ENCODE peak calls at places on chromosomes 13 and 19, in four cellular contexts. A is fibroblast of lung, I is aorta, P is cardiac muscle cell. D is an unnamed sample. For H3K4me1, the result is how much of the 10 kb centered on the place peaks cover.

GRCh38 chr19:46731007-46731501 is 14.1 kb upstream of the PRKD2 start:
- DNase-seq in A (peak), I (no peak), P (peak), D (peak)

GRCh38 chr13:97004886-97005285 is 10.6 kb upstream of the OXGR1 start:
- DNase-seq in A (no peak), I (no peak), P (peak), D (no peak)

GRCh38 chr19:46081928-46082727 is 41.3 kb upstream of the IGFL4 start:
- DNase-seq in A (peak), I (no peak), P (peak), D (peak)

GRCh38 chr13:96119921-96120320 is 30.0 kb downstream of the HS6ST3 start:
- DNase-seq in A (no peak), I (no peak), P (no peak), D (no peak)

GRCh38 chr19:40609561-40610395 is 8.6 kb downstream of the LTBP4 start:
- DNase-seq in A (peak), I (peak), P (peak), D (peak)

GRCh38 chr13:51453959-51454703 is 1.3 kb upstream of the INTS6 start:
- DNase-seq in A (peak), I (peak), P (no peak), D (peak)

GRCh38 chr19:6963937-6964336 is 57.3 kb downstream of the MBD3L2B start:
- DNase-seq in A (no peak), I (no peak), P (no peak), D (no peak)

GRCh38 chr13:77002590-77003190 is 10.8 kb downstream of the CLN5 start:
- DNase-seq in A (peak), I (no peak), P (peak), D (peak)

GRCh38 chr13:51906581-51906980 is 44.8 kb downstream of the CCDC70 start:
- DNase-seq in A (no peak), I (no peak), P (no peak), D (peak)

GRCh38 chr13:39038569-39038898 is 278 bp downstream of the NHLRC3 start:
- DNase-seq in A (no peak), I (no peak), P (no peak), D (peak)

GRCh38 chr19:36604656-36605100 is 435 bp upstream of the ZNF382 start:
- DNase-seq in A (peak), I (peak), P (peak), D (peak)

GRCh38 chr13:111549464-111549863 is 229.0 kb downstream of the TEX29 start:
- DNase-seq in A (no peak), I (no peak), P (no peak), D (no peak)

GRCh38 chr19:32914879-32915278 is 45.3 kb upstream of the SLC7A9 start:
- DNase-seq in A (no peak), I (no peak), P (no peak), D (no peak)

GRCh38 chr13:32267836-32268439 is 47.2 kb downstream of the ZAR1L start:
- DNase-seq in A (no peak), I (no peak), P (peak), D (no peak)

GRCh38 chr19:10874019-10874418 is 2.7 kb downstream of the CARM1 start:
- DNase-seq in A (no peak), I (no peak), P (no peak), D (no peak)

GRCh38 chr19:10878253-10878652 is 6.9 kb downstream of the CARM1 start:
- DNase-seq in A (no peak), I (no peak), P (no peak), D (no peak)

GRCh38 chr19:10872551-10873107 is 1.3 kb downstream of the CARM1 start:
- DNase-seq in A (no peak), I (no peak), P (no peak), D (peak)

GRCh38 chr19:10871711-10872550 is 578 bp downstream of the CARM1 start:
- DNase-seq in A (no peak), I (peak), P (peak), D (peak)

GRCh38 chr19:10876459-10877240 is 5.3 kb downstream of the CARM1 start:
- DNase-seq in A (no peak), I (no peak), P (no peak), D (no peak)
- H3K4me1 ChIP-seq in A (under half), I (under half), P (under half), D (under half)

GRCh38 chr19:1264801-1265610 is 4.1 kb upstream of the CIRBP start:
- DNase-seq in A (peak), I (peak), P (peak), D (peak)
- H3K4me1 ChIP-seq in A (under half), I (under half), P (half or more), D (half or more)

GRCh38 chr13:94327318-94327717 is 152.2 kb downstream of the DCT start:
- DNase-seq in A (peak), I (no peak), P (no peak), D (no peak)
- H3K4me1 ChIP-seq in A (under half), I (under half), P (under half), D (under half)

DNA sequence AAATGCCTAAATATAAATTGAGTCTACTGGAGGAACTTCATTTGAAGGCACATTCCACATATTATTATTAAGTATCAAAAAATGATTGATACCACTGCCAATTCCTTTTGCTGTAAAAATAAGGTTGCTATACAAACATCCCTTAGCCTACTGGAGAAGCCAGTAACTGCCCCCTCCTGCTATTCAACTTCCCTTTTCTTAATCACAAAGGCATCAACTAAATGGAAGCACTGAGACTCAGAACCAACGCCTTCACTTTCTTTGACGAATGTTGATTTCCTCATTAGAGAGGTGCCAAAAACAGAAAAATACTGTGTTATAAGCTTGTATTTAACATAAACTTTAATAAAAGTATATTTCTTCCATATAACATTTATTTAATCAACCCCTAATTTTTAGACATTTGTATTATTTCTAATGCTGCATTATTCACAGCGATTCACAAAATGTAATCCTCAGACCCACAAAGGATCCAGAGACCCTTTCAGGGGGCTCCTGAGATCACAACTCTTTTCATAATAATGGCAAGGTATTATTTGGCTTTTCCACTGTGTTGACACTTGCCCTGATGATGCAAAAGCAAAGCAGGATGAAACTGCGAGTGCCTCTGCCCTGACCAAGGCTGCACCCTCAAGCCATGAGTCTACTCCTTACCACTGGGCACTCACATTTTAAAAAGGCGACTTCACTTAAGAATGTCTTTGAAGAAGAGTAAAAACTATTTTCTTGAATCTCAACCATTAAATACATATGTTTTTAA is 11.6 kb downstream of the ELF1 start:
- DNase-seq in A (peak), I (no peak), P (no peak), D (peak)
- H3K4me1 ChIP-seq in A (under half), I (under half), P (under half), D (under half)

GRCh38 chr19:1855040-1855827 is 7.0 kb upstream of the REXO1 start:
- DNase-seq in A (peak), I (peak), P (peak), D (peak)
- H3K4me1 ChIP-seq in A (under half), I (under half), P (under half), D (under half)

GRCh38 chr19:5963855-5964254 is 14.1 kb downstream of the RANBP3 start:
- DNase-seq in A (no peak), I (no peak), P (no peak), D (no peak)

GRCh38 chr19:5960005-5961001 is 17.6 kb downstream of the RANBP3 start:
- DNase-seq in A (no peak), I (no peak), P (no peak), D (no peak)

GRCh38 chr19:5959260-5960004 is 18.5 kb downstream of the RANBP3 start:
- DNase-seq in A (no peak), I (no peak), P (no peak), D (no peak)

GRCh38 chr19:5964816-5965565 is 12.9 kb downstream of the RANBP3 start:
- DNase-seq in A (no peak), I (no peak), P (no peak), D (no peak)

GRCh38 chr19:5961969-5962945 is 15.7 kb downstream of the RANBP3 start:
- DNase-seq in A (peak), I (no peak), P (peak), D (no peak)
- H3K4me1 ChIP-seq in A (under half), I (under half), P (half or more), D (under half)

DNA sequence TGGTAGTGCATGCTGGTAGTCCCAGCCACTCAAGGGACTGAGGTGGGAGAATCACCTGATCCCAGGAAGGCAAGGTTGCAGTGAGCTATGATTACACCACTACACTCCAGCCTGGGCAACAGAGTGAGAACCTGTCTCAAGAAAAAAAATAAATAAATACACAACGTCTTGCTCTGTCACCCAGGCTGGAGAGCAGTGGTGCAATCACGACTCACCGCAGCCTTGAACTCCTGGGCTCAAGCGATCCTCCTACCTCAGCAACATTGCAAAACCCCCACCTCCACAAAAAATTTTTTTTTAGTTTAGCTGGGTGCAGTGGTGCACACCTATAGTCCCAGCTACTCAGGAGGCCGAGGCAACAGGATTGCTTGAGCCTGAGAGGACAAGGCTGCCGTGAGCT is 8.8 kb downstream of the TPM4 start:
- DNase-seq in A (no peak), I (no peak), P (peak), D (peak)
- H3K4me1 ChIP-seq in A (under half), I (under half), P (under half), D (under half)

GRCh38 chr19:15501596-15501995 is 6.7 kb upstream of the CYP4F22 start:
- DNase-seq in A (no peak), I (no peak), P (no peak), D (no peak)
- H3K4me1 ChIP-seq in A (under half), I (under half), P (under half), D (under half)